ENCODE peak calls at places on chromosome 2, in five cellular contexts. W is body of pancreas; Z is CD8-positive, alpha-beta T cell; D is psoas muscle; P is BJ. M is an unnamed sample. For H3K27me3, the result is how much of the 10 kb centered on the place peaks cover.

GRCh38 chr2:224222320-224222719 is 179.6 kb downstream of the FAM124B start:
- DNase-seq in D (no peak), W (no peak), Z (no peak), P (no peak), M (no peak)

GRCh38 chr2:107132141-107132540 is 246.2 kb upstream of the ST6GAL2 start:
- DNase-seq in D (no peak), P (no peak), Z (no peak), W (no peak), M (no peak)

GRCh38 chr2:195608768-195609454 is 48.1 kb upstream of the SLC39A10 start:
- DNase-seq in W (no peak), P (no peak), D (no peak), Z (no peak), M (no peak)

GRCh38 chr2:26330114-26330581 is 15.8 kb upstream of the SELENOI start:
- DNase-seq in W (peak), D (peak), P (peak), Z (peak), M (peak)

GRCh38 chr2:56326346-56326741 is 142.6 kb downstream of the CCDC85A start:
- DNase-seq in W (no peak), D (no peak), Z (no peak), P (no peak), M (no peak)

GRCh38 chr2:176653856-176654443 is 384.7 kb downstream of the MTX2 start:
- DNase-seq in D (peak), P (no peak), W (peak), Z (peak), M (peak)

GRCh38 chr2:1887915-1888314 is 143.6 kb upstream of the PXDN start:
- DNase-seq in W (no peak), P (no peak), D (no peak), Z (no peak), M (no peak)

GRCh38 chr2:218332288-218332687 is 24.4 kb upstream of the CATIP start:
- DNase-seq in Z (no peak), P (no peak), W (no peak), D (no peak), M (no peak)

GRCh38 chr2:190853659-190854386 is 26.8 kb upstream of the GLS start:
- DNase-seq in Z (no peak), P (no peak), W (no peak), D (no peak), M (no peak)

GRCh38 chr2:215460682-215461081 is 24.8 kb upstream of the FN1 start:
- DNase-seq in Z (no peak), W (no peak), D (no peak), P (peak), M (no peak)

GRCh38 chr2:67096886-67097285 is 300.2 kb upstream of the ETAA1 start:
- DNase-seq in W (no peak), Z (no peak), P (no peak), D (no peak), M (no peak)

GRCh38 chr2:67091681-67092080 is 305.5 kb upstream of the ETAA1 start:
- DNase-seq in W (no peak), D (no peak), Z (no peak), P (no peak), M (no peak)
- H3K4me3 ChIP-seq in W (no peak), D (no peak), Z (no peak), P (no peak), M (no peak)

GRCh38 chr2:31832363-31832762 is 178.4 kb downstream of the MEMO1 start:
- DNase-seq in W (no peak), P (no peak), D (no peak), Z (no peak), M (no peak)
- TF ChIP-seq CTCF in W (no peak), P (no peak), D (no peak), Z (no peak), M (no peak)

DNA sequence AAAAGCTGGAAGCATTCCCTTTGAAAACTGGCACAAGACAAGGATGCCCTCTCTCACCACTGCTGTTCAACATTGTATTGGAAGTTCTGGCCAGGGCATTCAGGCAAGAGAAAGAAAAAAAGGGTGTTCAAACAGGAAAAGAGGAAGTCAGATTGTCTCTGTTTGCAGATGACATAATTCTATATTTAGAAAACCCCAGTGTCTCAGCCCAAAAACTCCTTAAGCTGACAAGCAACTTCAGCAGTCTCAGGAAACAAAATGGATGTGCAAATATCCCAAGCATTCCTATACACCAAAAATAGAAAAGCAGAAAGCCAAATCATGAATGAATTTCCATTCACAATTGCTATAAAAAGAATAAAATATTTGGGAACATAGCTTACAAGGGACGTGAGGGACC is 11.1 kb downstream of the SLC8A1 start:
- DNase-seq in Z (no peak), P (no peak), D (no peak), W (no peak), M (no peak)
- H3K27me3 ChIP-seq in Z (under half), P (under half), D (under half), W (under half), M (under half)

GRCh38 chr2:66446924-66447323 is 12.0 kb downstream of the MEIS1 start:
- DNase-seq in P (no peak), D (no peak), Z (no peak), W (no peak), M (no peak)
- H3K4me3 ChIP-seq in P (peak), D (peak), Z (no peak), W (no peak), M (no peak)

M was measured in BE2C.